ENCODE peak calls at places on chromosomes 13 and 19, in seven cellular contexts. One of them, this sample, is unnamed.

GRCh38 chr13:28671393-28671792 is 12.5 kb downstream of the POMP start:
- DNase-seq in AG04450: no peak
- DNase-seq in dorsolateral prefrontal cortex: no peak
- DNase-seq in ACHN: no peak
- DNase-seq in NCI-H1048: no peak
- DNase-seq in Peyer's patch: no peak
- DNase-seq in mesendoderm: no peak
- DNase-seq in this sample: no peak

GRCh38 chr19:33248104-33248503 is 22.5 kb upstream of the SLC7A10 start:
- DNase-seq in AG04450: no peak
- DNase-seq in dorsolateral prefrontal cortex: no peak
- DNase-seq in ACHN: no peak
- DNase-seq in NCI-H1048: no peak
- DNase-seq in Peyer's patch: no peak
- DNase-seq in mesendoderm: no peak
- DNase-seq in this sample: no peak

GRCh38 chr19:35107541-35107939 is 8.1 kb upstream of the FXYD3 start:
- DNase-seq in AG04450: no peak
- DNase-seq in dorsolateral prefrontal cortex: peak; percentile 86
- DNase-seq in ACHN: no peak
- DNase-seq in NCI-H1048: no peak
- DNase-seq in Peyer's patch: no peak
- DNase-seq in mesendoderm: no peak
- DNase-seq in this sample: no peak

GRCh38 chr19:34825212-34825611 is 52.2 kb upstream of the ZNF599 start:
- DNase-seq in AG04450: no peak
- DNase-seq in dorsolateral prefrontal cortex: no peak
- DNase-seq in ACHN: no peak
- DNase-seq in NCI-H1048: no peak
- DNase-seq in Peyer's patch: no peak
- DNase-seq in mesendoderm: no peak
- DNase-seq in this sample: no peak

GRCh38 chr13:111914241-111915103 is 152.5 kb upstream of the SOX1 start:
- DNase-seq in AG04450: no peak
- DNase-seq in dorsolateral prefrontal cortex: no peak
- DNase-seq in ACHN: no peak
- DNase-seq in NCI-H1048: no peak
- DNase-seq in Peyer's patch: peak; percentile 1
- DNase-seq in mesendoderm: no peak
- DNase-seq in this sample: no peak

GRCh38 chr13:112248909-112249592 is 127.1 kb upstream of the SPACA7 start:
- DNase-seq in AG04450: no peak
- DNase-seq in dorsolateral prefrontal cortex: no peak
- DNase-seq in ACHN: no peak
- DNase-seq in NCI-H1048: no peak
- DNase-seq in Peyer's patch: no peak
- DNase-seq in mesendoderm: no peak
- DNase-seq in this sample: no peak

GRCh38 chr19:4523306-4524110 is 5.2 kb upstream of the PLIN4 start:
- DNase-seq in AG04450: no peak
- DNase-seq in dorsolateral prefrontal cortex: no peak
- DNase-seq in ACHN: peak; percentile 43
- DNase-seq in NCI-H1048: no peak
- DNase-seq in Peyer's patch: peak; percentile 25
- DNase-seq in mesendoderm: peak; percentile 42
- DNase-seq in this sample: no peak

GRCh38 chr13:107216046-107216715 is 648.2 kb upstream of the ARGLU1 start:
- DNase-seq in AG04450: no peak
- DNase-seq in dorsolateral prefrontal cortex: no peak
- DNase-seq in ACHN: no peak
- DNase-seq in NCI-H1048: no peak
- DNase-seq in Peyer's patch: no peak
- DNase-seq in mesendoderm: peak; percentile 36
- DNase-seq in this sample: no peak

GRCh38 chr13:47085346-47085745 is 188.5 kb upstream of the HTR2A start:
- DNase-seq in AG04450: no peak
- DNase-seq in dorsolateral prefrontal cortex: no peak
- DNase-seq in ACHN: no peak
- DNase-seq in NCI-H1048: no peak
- DNase-seq in Peyer's patch: no peak
- DNase-seq in mesendoderm: no peak
- DNase-seq in this sample: no peak

GRCh38 chr13:96822900-96823299 is 171.4 kb downstream of the OXGR1 start:
- DNase-seq in AG04450: no peak
- DNase-seq in dorsolateral prefrontal cortex: no peak
- DNase-seq in ACHN: peak; percentile 29
- DNase-seq in NCI-H1048: no peak
- DNase-seq in Peyer's patch: no peak
- DNase-seq in mesendoderm: peak; percentile 79
- DNase-seq in this sample: no peak

GRCh38 chr19:584240-585001 is 5.3 kb upstream of the HCN2 start:
- DNase-seq in AG04450: no peak
- DNase-seq in dorsolateral prefrontal cortex: no peak
- DNase-seq in ACHN: peak; percentile 43
- DNase-seq in NCI-H1048: peak; percentile 27
- DNase-seq in Peyer's patch: peak; percentile 33
- DNase-seq in mesendoderm: peak; percentile 68
- DNase-seq in this sample: no peak

GRCh38 chr13:30072818-30073186 is 222.4 kb upstream of the UBL3 start:
- DNase-seq in AG04450: no peak
- DNase-seq in dorsolateral prefrontal cortex: no peak
- DNase-seq in ACHN: no peak
- DNase-seq in NCI-H1048: no peak
- DNase-seq in Peyer's patch: no peak
- DNase-seq in mesendoderm: no peak
- DNase-seq in this sample: no peak

GRCh38 chr13:88042489-88042888 is 371.3 kb downstream of the SLITRK5 start:
- DNase-seq in AG04450: no peak
- DNase-seq in dorsolateral prefrontal cortex: no peak
- DNase-seq in ACHN: no peak
- DNase-seq in NCI-H1048: no peak
- DNase-seq in Peyer's patch: no peak
- DNase-seq in mesendoderm: no peak
- DNase-seq in this sample: no peak

This sample was measured in smooth muscle cell of the brain vasculature.